ENCODE peak calls at places on chromosomes 11 and 22, in four cellular contexts. T, J, W and M are unnamed samples.

GRCh38 chr22:19535001-19535400 is 10.8 kb upstream of the CLDN5 start:
- DNase-seq in T (no peak), J (no peak), W (no peak), M (no peak)

GRCh38 chr22:49586244-49586748 is 241.4 kb downstream of the BRD1 start:
- DNase-seq in T (no peak), J (no peak), W (no peak), M (no peak)

GRCh38 chr11:134155456-134155855 is 68.3 kb downstream of the NCAPD3 start:
- DNase-seq in T (no peak), J (no peak), W (no peak), M (no peak)

GRCh38 chr22:39984006-39984405 is 10.7 kb upstream of the FAM83F start:
- DNase-seq in T (no peak), J (no peak), W (no peak), M (no peak)

GRCh38 chr11:14073821-14074529 is 111.5 kb downstream of the SPON1 start:
- DNase-seq in T (no peak), J (no peak), W (no peak), M (no peak)

GRCh38 chr11:99154277-99154676 is 133.5 kb downstream of the CNTN5 start:
- DNase-seq in T (no peak), J (no peak), W (no peak), M (no peak)

GRCh38 chr11:47514825-47515647 is 37.9 kb downstream of the CELF1 start:
- DNase-seq in T (no peak), J (no peak), W (no peak), M (peak)

GRCh38 chr11:134261626-134262488 is 8.5 kb downstream of the ACAD8 start:
- DNase-seq in T (no peak), J (no peak), W (no peak), M (no peak)

GRCh38 chr22:29998627-29999026 is 81.6 kb upstream of the HORMAD2 start:
- DNase-seq in T (no peak), J (no peak), W (no peak), M (no peak)

GRCh38 chr11:133821776-133822175 is 23.5 kb downstream of the SPATA19 start:
- DNase-seq in T (peak), J (no peak), W (no peak), M (peak)

GRCh38 chr11:61392991-61393595 is 706 bp downstream of the TMEM216 start:
- DNase-seq in T (no peak), J (no peak), W (no peak), M (no peak)

GRCh38 chr11:67732045-67732787 is 57.8 kb upstream of the ALDH3B2 start:
- DNase-seq in T (no peak), J (peak), W (no peak), M (no peak)

GRCh38 chr11:35978891-35979290 is 35.0 kb downstream of the LDLRAD3 start:
- DNase-seq in T (no peak), J (no peak), W (no peak), M (no peak)

GRCh38 chr11:31799036-31799793 is 11.9 kb downstream of the PAX6 start:
- DNase-seq in T (no peak), J (no peak), W (no peak), M (no peak)

GRCh38 chr22:49391436-49391835 is 436.2 kb downstream of the BRD1 start:
- DNase-seq in T (no peak), J (no peak), W (no peak), M (no peak)

GRCh38 chr11:101127348-101127698 is 2.3 kb downstream of the PGR start:
- DNase-seq in T (no peak), J (no peak), W (no peak), M (no peak)

DNA sequence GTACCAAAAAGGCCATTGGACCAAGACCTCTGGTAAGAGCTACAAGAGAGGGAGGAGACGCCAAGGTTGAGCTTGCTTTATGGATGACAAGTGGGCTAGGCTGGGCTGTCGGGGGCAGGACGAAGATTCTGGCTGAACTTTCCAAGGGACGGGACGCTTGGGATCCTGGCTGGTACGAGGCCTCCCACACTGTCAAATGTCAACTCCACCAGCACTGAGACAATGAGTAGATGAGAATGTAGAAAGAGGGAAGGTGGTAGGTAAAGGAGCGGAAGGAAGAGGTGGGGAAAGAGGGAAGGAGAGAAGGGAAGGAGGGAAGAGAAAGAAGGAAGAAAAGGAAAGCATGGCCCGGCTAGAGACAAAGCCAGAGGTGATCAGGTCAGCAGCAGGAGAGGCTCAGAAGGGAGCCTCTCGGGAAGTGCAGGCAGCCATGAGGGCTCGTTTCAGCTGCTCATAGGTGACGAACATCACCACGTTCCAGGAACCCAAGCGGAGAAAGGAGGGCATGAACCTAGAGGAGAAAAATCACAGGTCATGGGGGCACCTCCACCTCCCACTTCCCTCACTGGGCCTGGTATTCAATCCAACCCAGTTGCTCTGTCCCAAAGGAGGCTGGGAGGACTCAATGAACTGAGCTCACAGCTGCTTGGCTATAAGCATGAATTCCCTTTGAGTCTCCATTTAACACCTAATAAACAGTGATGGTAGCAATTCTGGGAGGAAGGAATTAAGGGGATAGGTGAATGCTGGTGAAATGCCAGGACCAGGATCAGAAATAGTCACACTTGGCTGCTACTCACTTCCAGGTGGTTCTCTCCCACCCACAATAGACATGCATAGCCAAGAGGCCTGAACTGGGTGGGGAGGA is 7.8 kb downstream of the UCP2 start:
- DNase-seq in T (no peak), J (no peak), W (no peak), M (no peak)
- H3K27ac ChIP-seq in T (no peak), J (peak), W (no peak), M (no peak)

GRCh38 chr11:77082838-77083552 is 16.2 kb downstream of the CAPN5 start:
- DNase-seq in T (peak), J (no peak), W (no peak), M (no peak)

GRCh38 chr11:77081976-77082836 is 15.4 kb downstream of the CAPN5 start:
- DNase-seq in T (peak), J (no peak), W (peak), M (no peak)

GRCh38 chr11:77085652-77086051 is 17.0 kb upstream of the OMP start:
- DNase-seq in T (peak), J (no peak), W (no peak), M (no peak)

GRCh38 chr11:77084581-77085191 is 17.9 kb downstream of the CAPN5 start:
- DNase-seq in T (peak), J (no peak), W (no peak), M (no peak)

GRCh38 chr11:77083553-77084245 is 16.9 kb downstream of the CAPN5 start:
- DNase-seq in T (peak), J (no peak), W (no peak), M (no peak)
- H3K27ac ChIP-seq in T (no peak), J (no peak), W (no peak), M (no peak)

GRCh38 chr11:64560139-64560771 is 30.8 kb upstream of the SLC22A12 start:
- DNase-seq in T (peak), J (no peak), W (no peak), M (no peak)
- H3K27ac ChIP-seq in T (no peak), J (no peak), W (no peak), M (no peak)

GRCh38 chr11:45025716-45026492 is 75.2 kb upstream of the TP53I11 start:
- DNase-seq in T (no peak), J (no peak), W (no peak), M (no peak)
- H3K27ac ChIP-seq in T (no peak), J (no peak), W (no peak), M (no peak)